ENCODE peak calls at places on chromosomes 2 and 18, in ten cellular contexts. G is GM23338; A is CD8-positive, alpha-beta memory T cell; C is heart left ventricle; Y is sigmoid colon; O is cardiac muscle cell; M is NT2/D1; T is Panc1; W is body of pancreas; L is BE2C. H is an unnamed sample. For H3K27me3, the result is how much of the 10 kb centered on the place peaks cover.

GRCh38 chr2:65749549-65749948 is 317.1 kb upstream of the SPRED2 start:
- DNase-seq in W (no peak), G (no peak), A (no peak), Y (no peak), O (no peak), M (no peak), C (no peak), T (no peak), L (no peak), H (no peak)

GRCh38 chr2:30915485-30915884 is 108.2 kb upstream of the CAPN13 start:
- DNase-seq in Y (no peak), W (peak), C (peak), A (no peak), O (peak), M (peak), G (peak), T (no peak), L (peak), H (no peak)

GRCh38 chr2:32863803-32864202 is 83.0 kb upstream of the LTBP1 start:
- DNase-seq in Y (no peak), G (no peak), O (no peak), W (no peak), L (no peak), C (no peak), M (no peak), A (no peak), T (no peak), H (no peak)

GRCh38 chr2:211591456-211591855 is 947.1 kb downstream of the ERBB4 start:
- DNase-seq in A (no peak), M (no peak), G (no peak), C (no peak), L (no peak), Y (no peak), O (peak), W (no peak), T (no peak), H (no peak)

GRCh38 chr18:57441395-57441794 is 6.2 kb downstream of the ONECUT2 start:
- DNase-seq in W (no peak), L (no peak), O (no peak), M (no peak), G (peak), Y (no peak), A (no peak), T (no peak), C (no peak), H (no peak)

GRCh38 chr18:54284967-54285785 is 15.9 kb downstream of the POLI start:
- DNase-seq in A (peak), Y (no peak), G (no peak), O (no peak), W (no peak), L (no peak), C (peak), T (no peak), M (no peak), H (no peak)

GRCh38 chr2:207505180-207505579 is 24.6 kb upstream of the CREB1 start:
- DNase-seq in Y (no peak), A (no peak), C (no peak), G (peak), W (no peak), T (no peak), O (no peak), M (no peak), L (no peak), H (no peak)

GRCh38 chr2:74379851-74380789 is at the start of gene DCTN1:
- DNase-seq in W (peak), A (peak), O (peak), Y (peak), T (no peak), C (peak), G (peak), L (peak), M (peak), H (no peak)

GRCh38 chr2:100606740-100607343 is 44.0 kb downstream of the PDCL3 start:
- DNase-seq in T (peak), M (peak), G (peak), L (no peak), W (peak), C (no peak), Y (no peak), O (peak), A (no peak), H (no peak)

GRCh38 chr2:142395294-142395693 is 264.5 kb upstream of the LRP1B start:
- DNase-seq in A (no peak), O (no peak), C (no peak), G (no peak), W (no peak), T (no peak), Y (no peak), M (no peak), L (no peak), H (no peak)

GRCh38 chr2:201171259-201171814 is 11.6 kb upstream of the CASP10 start:
- DNase-seq in A (no peak), G (no peak), T (no peak), C (no peak), Y (no peak), L (no peak), W (no peak), M (no peak), O (no peak), H (no peak)

GRCh38 chr18:34978533-34978893 is 62.7 kb upstream of the MAPRE2 start:
- DNase-seq in M (no peak), A (no peak), Y (no peak), T (no peak), G (no peak), W (no peak), L (no peak), C (no peak), O (no peak), H (no peak)

GRCh38 chr18:76121049-76121448 is 374.0 kb downstream of the ZNF516 start:
- DNase-seq in G (no peak), T (no peak), M (no peak), Y (no peak), O (no peak), A (no peak), L (no peak), W (no peak), C (no peak), H (no peak)

GRCh38 chr2:98478861-98479770 is 34.5 kb downstream of the INPP4A start:
- DNase-seq in W (no peak), G (no peak), M (no peak), L (no peak), A (no peak), Y (peak), T (no peak), C (no peak), O (no peak), H (no peak)

GRCh38 chr2:84781942-84782716 is 98.8 kb downstream of the TRABD2A start:
- DNase-seq in G (peak), C (no peak), O (no peak), Y (no peak), L (no peak), A (peak), M (no peak), W (peak), T (no peak), H (no peak)

GRCh38 chr2:45010706-45011036 is 1.4 kb upstream of the SIX2 start:
- DNase-seq in O (no peak), T (no peak), C (no peak), Y (no peak), M (no peak), G (no peak), A (no peak), W (no peak), L (no peak), H (no peak)

GRCh38 chr2:18209934-18210639 is 331.6 kb downstream of the KCNS3 start:
- DNase-seq in T (no peak), A (no peak), O (no peak), C (no peak), G (no peak), W (no peak), L (no peak), M (no peak), Y (no peak), H (no peak)

GRCh38 chr18:33757037-33757436 is 179.0 kb downstream of the ASXL3 start:
- DNase-seq in A (no peak), Y (no peak), C (no peak), M (no peak), T (no peak), L (no peak), W (no peak), O (no peak), G (no peak), H (no peak)

GRCh38 chr2:197037863-197038398 is 111.4 kb upstream of the PGAP1 start:
- DNase-seq in C (no peak), L (no peak), Y (no peak), O (no peak), A (no peak), G (peak), W (no peak), M (no peak), T (no peak), H (no peak)

GRCh38 chr2:52881606-52882005 is 886.0 kb upstream of the CHAC2 start:
- DNase-seq in L (no peak), C (no peak), A (no peak), Y (no peak), G (no peak), T (peak), O (no peak), M (no peak), W (no peak), H (no peak)

GRCh38 chr18:42392416-42392815 is 437.4 kb downstream of the PIK3C3 start:
- DNase-seq in G (no peak), Y (no peak), W (no peak), C (no peak), L (no peak), A (no peak), M (no peak), T (no peak), O (no peak), H (no peak)

GRCh38 chr2:81645750-81646301 is 1341.3 kb upstream of the LRRTM1 start:
- DNase-seq in T (no peak), Y (no peak), W (no peak), C (no peak), A (no peak), O (no peak), L (no peak), M (no peak), G (no peak), H (no peak)

GRCh38 chr2:61196671-61197070 is 34.7 kb downstream of the C2orf74 start:
- DNase-seq in W (no peak), M (no peak), O (no peak), T (no peak), A (no peak), L (no peak), C (no peak), Y (no peak), G (no peak), H (no peak)
- H3K27me3 ChIP-seq in W (under half), M (under half), O (under half), T (under half), A (under half), L (under half), C (under half), Y (under half), G (under half), H (under half)

GRCh38 chr2:60674524-60675165 is 81.4 kb upstream of the PAPOLG start:
- DNase-seq in W (peak), A (peak), O (peak), M (peak), G (peak), T (peak), C (peak), Y (peak), L (peak), H (peak)
- H3K27me3 ChIP-seq in W (under half), A (under half), O (under half), M (under half), G (under half), T (under half), C (under half), Y (under half), L (under half), H (under half)

DNA sequence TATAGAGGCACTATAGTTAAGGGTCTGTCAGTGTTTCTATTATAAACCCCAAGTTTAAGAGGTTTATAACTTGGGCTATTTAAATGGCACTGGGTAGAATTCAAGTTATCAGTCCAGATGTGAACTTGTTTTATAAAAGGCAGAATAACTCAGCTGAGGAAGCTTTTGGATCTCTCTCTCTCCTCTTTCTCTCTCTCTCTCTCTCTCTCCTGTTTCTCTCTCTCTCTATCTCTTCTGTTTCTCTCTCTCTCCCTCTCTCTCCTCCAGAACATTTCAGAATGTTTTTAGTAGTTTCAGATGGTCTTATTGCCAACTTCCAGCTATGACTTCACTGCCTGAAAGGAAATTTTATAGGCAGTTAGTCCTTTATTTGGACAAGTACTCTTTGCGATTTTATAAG is 6.4 kb upstream of the BCL11A start:
- DNase-seq in O (no peak), M (no peak), T (no peak), W (no peak), A (no peak), Y (no peak), C (no peak), L (no peak), G (no peak), H (no peak)
- H3K27me3 ChIP-seq in O (half or more), M (under half), T (half or more), W (under half), A (under half), Y (under half), C (half or more), L (under half), G (under half), H (under half)

GRCh38 chr2:218884519-218884918 is 3.9 kb downstream of the WNT10A start:
- DNase-seq in L (no peak), T (no peak), A (no peak), O (no peak), G (no peak), W (no peak), M (no peak), Y (no peak), C (no peak), H (no peak)
- H3K27me3 ChIP-seq in L (under half), T (under half), A (under half), O (half or more), G (half or more), W (under half), M (half or more), Y (half or more), C (half or more), H (under half)

GRCh38 chr2:216897561-216898203 is 37.8 kb upstream of the TNP1 start:
- DNase-seq in M (no peak), T (no peak), W (no peak), C (no peak), A (no peak), Y (no peak), L (no peak), O (no peak), G (no peak), H (no peak)

GRCh38 chr2:216905649-216906048 is 45.8 kb upstream of the TNP1 start:
- DNase-seq in A (no peak), W (no peak), M (no peak), G (peak), L (no peak), O (no peak), Y (no peak), C (no peak), T (no peak), H (no peak)

GRCh38 chr2:216904554-216904953 is 44.7 kb upstream of the TNP1 start:
- DNase-seq in W (no peak), T (no peak), L (no peak), G (no peak), A (no peak), Y (no peak), C (no peak), M (no peak), O (no peak), H (no peak)

GRCh38 chr2:216904974-216905373 is 45.1 kb upstream of the TNP1 start:
- DNase-seq in L (no peak), C (no peak), M (no peak), A (no peak), T (no peak), O (no peak), G (no peak), Y (no peak), W (no peak), H (no peak)

DNA sequence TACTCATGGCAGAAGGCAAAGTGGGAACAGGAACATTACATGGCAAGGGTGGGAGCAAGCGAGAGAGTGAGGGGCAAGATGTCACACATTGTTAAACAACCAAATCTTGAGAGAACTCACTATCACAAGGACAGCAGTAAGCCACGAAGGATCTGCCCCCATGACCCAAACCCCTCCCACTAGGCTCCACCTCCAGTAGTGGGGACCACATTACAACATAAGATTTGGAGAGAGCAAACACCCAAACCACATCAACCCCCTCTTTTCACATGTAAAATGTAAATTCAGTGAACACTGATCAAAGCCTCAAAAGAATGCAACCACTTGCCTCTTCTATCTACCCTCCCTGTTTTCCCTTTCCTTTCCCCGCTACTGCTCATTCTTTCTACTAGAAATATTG is 43.6 kb upstream of the TNP1 start:
- DNase-seq in A (no peak), G (no peak), Y (no peak), C (no peak), L (no peak), T (no peak), M (peak), O (no peak), W (no peak), H (no peak)
- H3K27me3 ChIP-seq in A (under half), G (under half), Y (under half), C (under half), L (under half), T (under half), M (under half), O (under half), W (under half), H (under half)

GRCh38 chr2:240646900-240647502 is 21.7 kb downstream of the GPR35 start:
- DNase-seq in C (no peak), L (no peak), O (no peak), Y (peak), G (no peak), A (no peak), W (no peak), T (no peak), M (no peak), H (no peak)

GRCh38 chr2:240648650-240649275 is 23.5 kb downstream of the GPR35 start:
- DNase-seq in A (no peak), Y (peak), C (no peak), L (no peak), W (no peak), G (peak), O (no peak), M (no peak), T (no peak), H (no peak)

GRCh38 chr2:240646061-240646899 is 21.0 kb downstream of the GPR35 start:
- DNase-seq in T (no peak), L (no peak), O (no peak), C (no peak), Y (peak), W (no peak), G (no peak), A (peak), M (no peak), H (no peak)

GRCh38 chr2:240648155-240648649 is 22.9 kb downstream of the GPR35 start:
- DNase-seq in O (no peak), T (no peak), M (no peak), A (no peak), G (no peak), L (no peak), Y (no peak), W (no peak), C (no peak), H (no peak)

DNA sequence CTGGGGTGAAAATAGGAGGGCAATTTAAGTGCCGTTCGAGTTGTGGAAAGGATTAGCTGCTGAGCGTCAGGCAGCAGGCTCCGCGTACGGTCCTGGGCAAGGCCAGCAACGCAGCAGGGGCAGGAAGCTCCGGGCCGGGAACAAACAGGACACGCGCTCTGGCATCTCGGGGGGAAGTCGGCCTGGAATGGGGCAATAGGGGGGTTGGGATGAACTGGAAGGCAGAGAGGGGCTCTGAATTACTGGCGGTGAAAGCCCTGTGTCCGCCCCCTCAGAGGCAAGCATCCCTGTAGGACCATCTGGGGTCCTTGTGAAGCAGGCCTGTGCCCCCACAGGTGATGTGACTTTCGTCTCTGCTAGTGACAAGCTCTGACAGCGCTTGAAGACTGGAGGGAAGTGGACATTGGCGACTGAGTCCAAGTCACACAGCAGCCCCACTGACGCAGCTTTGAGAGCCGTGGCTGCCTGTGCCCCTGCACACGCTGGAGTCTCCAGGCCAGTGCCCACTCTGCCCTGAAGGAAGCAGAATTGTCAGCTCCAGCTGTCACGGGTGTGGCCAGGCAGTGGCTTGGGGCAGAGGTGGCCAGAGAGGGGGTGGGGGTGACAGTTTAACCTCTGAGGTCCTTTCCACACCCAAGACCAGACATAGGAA is 22.3 kb downstream of the GPR35 start:
- DNase-seq in C (no peak), M (no peak), A (no peak), Y (peak), O (no peak), L (no peak), T (no peak), G (no peak), W (no peak), H (no peak)
- H3K27me3 ChIP-seq in C (half or more), M (under half), A (under half), Y (half or more), O (under half), L (half or more), T (under half), G (under half), W (under half), H (under half)

DNA sequence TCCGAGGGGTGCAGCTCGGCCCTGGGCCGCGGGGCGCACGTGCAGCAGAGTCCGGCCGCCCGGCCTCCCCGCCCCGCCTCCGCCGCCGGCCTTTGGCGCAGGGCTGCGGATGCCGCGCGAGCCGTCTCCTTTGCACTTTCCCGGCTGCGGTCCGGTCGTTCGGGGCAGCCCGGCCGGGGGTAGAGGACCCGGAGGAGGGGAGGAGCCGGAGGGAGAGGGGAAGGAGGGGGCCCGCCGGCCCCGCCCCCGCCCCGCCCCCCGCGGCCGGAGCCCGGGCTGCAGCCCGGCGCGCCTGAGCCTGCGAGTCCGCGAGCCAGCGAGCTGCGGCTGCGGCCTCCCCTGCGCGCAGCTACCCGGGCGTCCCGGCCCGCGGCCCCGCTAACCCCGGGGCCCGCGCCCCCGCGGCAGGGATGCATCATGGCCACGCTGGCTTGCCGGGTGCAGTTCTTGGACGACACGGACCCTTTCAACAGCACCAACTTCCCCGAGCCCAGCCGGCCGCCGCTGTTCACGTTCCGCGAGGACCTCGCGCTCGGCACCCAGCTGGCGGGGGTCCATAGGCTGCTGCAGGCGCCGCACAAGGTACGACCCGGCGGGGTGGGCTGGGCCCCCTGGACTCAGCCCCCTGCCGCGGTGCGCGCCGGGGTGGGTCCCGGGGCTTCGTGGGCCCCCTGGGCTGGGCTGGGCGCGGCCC is at the start of gene FHOD3:
- DNase-seq in W (peak), A (no peak), T (no peak), C (peak), G (peak), M (no peak), O (peak), L (peak), Y (peak), H (peak)
- H3K27me3 ChIP-seq in W (under half), A (under half), T (under half), C (under half), G (half or more), M (under half), O (under half), L (under half), Y (under half), H (under half)